ENCODE peak calls at places on chromosomes 7 and 10, in five cellular contexts. N, B, W, A and U are unnamed samples.

GRCh38 chr7:22586806-22587180 is 86.8 kb upstream of the STEAP1B start:
- DNase-seq in A (no peak), N (no peak), W (peak; percentile 34), B (peak; percentile 37), U (no peak)

GRCh38 chr10:78299861-78300453 is 266.3 kb downstream of the RPS24 start:
- DNase-seq in A (no peak), N (peak; percentile 57), W (no peak), B (no peak), U (no peak)

GRCh38 chr10:28281726-28282325 is 21.0 kb downstream of the MPP7 start:
- DNase-seq in A (no peak), N (peak; percentile 61), B (no peak), W (no peak), U (no peak)

GRCh38 chr10:71517310-71518159 is 120.8 kb downstream of the CDH23 start:
- DNase-seq in B (no peak), N (no peak), A (no peak), W (no peak), U (peak; percentile 42)

GRCh38 chr7:76409537-76409936 is at the start of gene SSC4D:
- DNase-seq in W (no peak), B (no peak), A (no peak), N (peak; percentile 56), U (no peak)

GRCh38 chr10:68792115-68792514 is 35.2 kb upstream of the STOX1 start:
- DNase-seq in W (no peak), B (no peak), A (no peak), N (no peak), U (no peak)

GRCh38 chr10:65555192-65555591 is 1370.6 kb upstream of the LRRTM3 start:
- DNase-seq in B (no peak), W (no peak), N (no peak), A (no peak), U (no peak)

GRCh38 chr7:151454306-151454705 is 14.4 kb upstream of the CRYGN start:
- DNase-seq in B (no peak), A (no peak), N (no peak), W (no peak), U (no peak)

GRCh38 chr10:12916587-12916986 is 84.9 kb downstream of the CCDC3 start:
- DNase-seq in B (no peak), A (no peak), N (no peak), W (no peak), U (no peak)

DNA sequence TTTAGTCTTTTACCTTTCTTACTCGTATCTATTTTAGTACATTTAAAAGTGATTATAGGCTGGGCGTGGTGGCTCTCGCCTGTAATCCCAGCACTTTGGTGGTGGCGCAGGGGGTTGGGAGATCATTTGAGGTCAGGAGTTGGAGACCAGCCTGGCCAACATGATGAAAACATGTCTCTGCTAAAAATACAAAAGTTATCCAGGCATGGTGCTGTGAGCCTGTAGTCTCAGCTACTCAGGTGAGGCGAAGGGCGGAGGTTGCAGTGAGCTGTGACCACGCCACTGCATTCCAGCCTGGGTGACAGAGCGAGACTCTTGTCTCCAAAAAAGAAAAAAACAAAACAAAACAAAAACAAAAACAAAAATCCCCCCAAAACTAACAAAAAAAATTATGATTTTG is 12.2 kb downstream of the PRKCQ start:
- DNase-seq in B (no peak), A (no peak), W (no peak), N (no peak), U (no peak)
- H3K27me3 ChIP-seq in B (no peaks in the 10 kb centered on the region), A (no peaks in the 10 kb centered on the region), W (no peaks in the 10 kb centered on the region), N (no peaks in the 10 kb centered on the region), U (peaks cover 12% of the 10 kb centered on the region)

GRCh38 chr7:88219781-88220747 is at the start of gene SRI:
- DNase-seq in W (peak; percentile 85), A (peak; percentile 87), N (peak; percentile 86), B (peak; percentile 57), U (peak; percentile 93)

GRCh38 chr7:88218428-88218745 is 1.5 kb downstream of the SRI start:
- DNase-seq in W (no peak), B (no peak), N (no peak), A (no peak), U (no peak)

GRCh38 chr7:88218836-88219605 is 817 bp downstream of the SRI start:
- DNase-seq in N (peak; percentile 80), B (peak; percentile 44), A (peak; percentile 51), W (peak; percentile 55), U (peak; percentile 42)

GRCh38 chr7:88216276-88216675 is 3.6 kb downstream of the SRI start:
- DNase-seq in A (no peak), N (no peak), W (no peak), B (no peak), U (no peak)

GRCh38 chr7:88217675-88218427 is 2.0 kb downstream of the SRI start:
- DNase-seq in A (no peak), B (no peak), N (no peak), W (no peak), U (no peak)
- H3K4me3 ChIP-seq in A (no peak overlapping the region), B (peak overlapping the region; percentile 93), N (no peak overlapping the region), W (peak overlapping the region; percentile 99), U (no peak overlapping the region)

GRCh38 chr10:6786579-6787031 is 206.5 kb upstream of the PRKCQ start:
- DNase-seq in B (peak; percentile 51), W (peak; percentile 48), N (no peak), A (no peak), U (no peak)

GRCh38 chr10:6778992-6779701 is 199.1 kb upstream of the PRKCQ start:
- DNase-seq in W (peak; percentile 99), A (peak; percentile 41), N (peak; percentile 47), B (peak; percentile 97), U (no peak)

GRCh38 chr10:6781133-6781770 is 201.2 kb upstream of the PRKCQ start:
- DNase-seq in B (no peak), W (no peak), A (no peak), N (no peak), U (no peak)

GRCh38 chr10:6780008-6780677 is 200.1 kb upstream of the PRKCQ start:
- DNase-seq in N (no peak), B (no peak), A (no peak), W (no peak), U (no peak)

DNA sequence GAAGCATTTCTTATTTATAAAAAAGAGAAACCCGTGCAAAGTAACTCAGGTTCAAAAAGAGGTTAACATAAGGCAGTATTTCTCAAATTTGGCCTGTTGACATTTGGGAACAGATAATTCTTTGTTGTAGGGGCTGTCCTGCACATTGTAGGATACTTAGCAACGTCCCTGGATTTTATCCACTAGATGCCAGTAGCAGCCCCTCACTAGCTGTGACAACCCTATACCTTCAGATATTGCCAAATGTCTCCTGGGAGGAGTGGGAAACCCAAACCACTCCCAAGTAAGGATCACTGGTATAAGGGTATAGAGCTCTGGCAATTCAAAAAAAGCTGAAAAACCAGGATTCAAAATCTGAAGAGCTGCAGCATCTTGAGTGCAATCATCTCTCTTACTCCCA is 202.3 kb upstream of the PRKCQ start:
- DNase-seq in W (no peak), A (no peak), N (no peak), B (no peak), U (no peak)
- TF ChIP-seq CTCF in W (no peak), A (no peak), N (no peak), B (no peak), U (no peak)

DNA sequence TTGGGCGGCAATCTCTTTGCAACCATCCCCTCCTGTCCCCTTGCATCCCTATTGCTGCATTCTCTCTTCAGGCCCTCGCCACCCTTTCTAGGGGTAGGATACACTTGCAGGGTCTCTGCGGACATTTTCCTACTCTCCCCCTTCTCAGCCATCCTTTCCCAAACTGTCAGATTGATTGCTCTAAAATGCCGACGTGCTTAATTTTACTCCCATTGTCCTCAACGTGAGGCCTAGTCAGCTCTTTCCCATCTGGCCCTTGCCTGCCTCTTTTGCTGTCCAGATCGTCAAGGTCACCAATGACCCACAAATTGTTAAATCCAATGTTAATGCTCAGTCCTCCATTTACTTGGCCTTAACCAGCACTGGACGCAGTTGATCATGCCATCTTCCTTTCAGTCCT is 12.7 kb upstream of the LRMDA start:
- DNase-seq in A (no peak), W (no peak), N (no peak), B (no peak), U (no peak)
- H3K27me3 ChIP-seq in A (no peaks in the 10 kb centered on the region), W (no peaks in the 10 kb centered on the region), N (no peaks in the 10 kb centered on the region), B (peaks cover 6% of the 10 kb centered on the region), U (no peaks in the 10 kb centered on the region)